ENCODE peak calls at places on chromosomes 6 and 20, in seven cellular contexts. E is AG09309, F is AG04449, R is mesendoderm, H is OCI-LY7, Y is PC-3, J is Caco-2. B is an unnamed sample.

GRCh38 chr6:118283759-118284158 is 264.3 kb upstream of the PLN start:
- DNase-seq in H (peak), E (no peak), F (no peak), J (peak), Y (peak), R (peak), B (peak)

GRCh38 chr20:41145821-41146620 is 8.7 kb downstream of the PLCG1 start:
- DNase-seq in F (no peak), J (no peak), R (no peak), H (peak), Y (no peak), E (no peak), B (no peak)

GRCh38 chr6:35497571-35498406 is 910 bp upstream of the TEAD3 start:
- DNase-seq in F (no peak), Y (no peak), E (peak), J (peak), R (peak), H (peak), B (peak)

GRCh38 chr6:108166664-108167448 is 1.0 kb downstream of the NR2E1 start:
- DNase-seq in H (no peak), Y (no peak), F (no peak), E (no peak), J (no peak), R (no peak), B (no peak)

GRCh38 chr20:51639206-51639832 is 96.8 kb upstream of the NFATC2 start:
- DNase-seq in E (no peak), H (peak), F (no peak), J (peak), R (peak), Y (peak), B (no peak)

GRCh38 chr6:167441653-167442644 is 117.1 kb downstream of the TTLL2 start:
- DNase-seq in J (no peak), Y (no peak), R (peak), E (no peak), F (no peak), H (no peak), B (no peak)

GRCh38 chr6:97215157-97215769 is 67.8 kb downstream of the MMS22L start:
- DNase-seq in H (peak), E (peak), Y (peak), F (peak), R (peak), J (peak), B (peak)

GRCh38 chr6:138300469-138300868 is 77.2 kb upstream of the SMIM28 start:
- DNase-seq in R (no peak), J (no peak), H (no peak), Y (no peak), E (no peak), F (no peak), B (no peak)

GRCh38 chr6:11681770-11682169 is 96.8 kb downstream of the ADTRP start:
- DNase-seq in H (no peak), F (no peak), R (no peak), J (no peak), E (no peak), Y (no peak), B (no peak)

GRCh38 chr20:24942679-24943078 is 6.4 kb upstream of the CST7 start:
- DNase-seq in Y (no peak), F (no peak), H (no peak), R (no peak), J (no peak), E (no peak), B (no peak)

GRCh38 chr6:125584468-125584939 is 164.9 kb upstream of the HEY2 start:
- DNase-seq in J (peak), Y (peak), R (peak), F (no peak), H (no peak), E (no peak), B (no peak)

GRCh38 chr6:167714166-167714565 is 112.5 kb upstream of the AFDN start:
- DNase-seq in F (no peak), J (no peak), R (no peak), Y (no peak), E (no peak), H (no peak), B (no peak)

GRCh38 chr20:2314759-2315439 is 19.1 kb downstream of the TGM3 start:
- DNase-seq in H (no peak), F (peak), Y (peak), J (no peak), E (peak), R (peak), B (no peak)

GRCh38 chr6:45265246-45265645 is 62.9 kb upstream of the RUNX2 start:
- DNase-seq in E (no peak), F (no peak), J (no peak), Y (no peak), H (no peak), R (no peak), B (no peak)

GRCh38 chr6:149761438-149761837 is 11.9 kb downstream of the PCMT1 start:
- DNase-seq in Y (no peak), H (peak), R (no peak), J (no peak), E (no peak), F (no peak), B (no peak)

GRCh38 chr6:142885182-142885867 is 59.7 kb downstream of the HIVEP2 start:
- DNase-seq in H (peak), J (peak), E (peak), R (peak), Y (peak), F (peak), B (peak)

GRCh38 chr6:106173480-106173879 is 87.3 kb downstream of the PRDM1 start:
- DNase-seq in E (no peak), Y (no peak), H (no peak), R (no peak), F (no peak), J (no peak), B (no peak)

GRCh38 chr6:163338671-163339405 is 75.7 kb upstream of the QKI start:
- DNase-seq in Y (no peak), F (peak), J (no peak), E (no peak), H (no peak), R (no peak), B (no peak)

GRCh38 chr20:57264151-57264792 is 2.2 kb downstream of the BMP7 start:
- DNase-seq in J (peak), F (no peak), R (peak), Y (no peak), H (no peak), E (no peak), B (no peak)

GRCh38 chr20:47950103-47950502 is 164.8 kb upstream of the SULF2 start:
- DNase-seq in R (peak), E (no peak), H (no peak), Y (peak), J (no peak), F (no peak), B (no peak)

GRCh38 chr6:116313377-116313776 is 33.6 kb upstream of the TSPYL1 start:
- DNase-seq in E (peak), R (no peak), J (no peak), H (no peak), Y (no peak), F (no peak), B (no peak)

GRCh38 chr20:18657575-18657974 is 69.7 kb downstream of the DTD1 start:
- DNase-seq in R (no peak), Y (no peak), J (no peak), E (peak), H (no peak), F (no peak), B (peak)

GRCh38 chr20:60867589-60867988 is 384.5 kb upstream of the CDH4 start:
- DNase-seq in E (no peak), F (no peak), J (no peak), Y (no peak), H (no peak), R (no peak), B (no peak)

GRCh38 chr6:96520039-96520850 is 1.4 kb upstream of the UFL1 start:
- DNase-seq in H (no peak), J (peak), F (no peak), E (no peak), R (peak), Y (peak), B (no peak)

GRCh38 chr6:163413054-163413344 is 1.5 kb upstream of the QKI start:
- DNase-seq in H (no peak), J (no peak), Y (no peak), F (no peak), E (no peak), R (no peak), B (no peak)

GRCh38 chr6:134853111-134854055 is 96.5 kb downstream of the ALDH8A1 start:
- DNase-seq in F (no peak), E (no peak), H (no peak), R (no peak), Y (peak), J (peak), B (no peak)

GRCh38 chr6:148455225-148455624 is 112.6 kb downstream of the SASH1 start:
- DNase-seq in R (no peak), J (no peak), Y (no peak), E (no peak), H (no peak), F (no peak), B (no peak)

GRCh38 chr20:36808317-36809257 is 35.0 kb upstream of the DSN1 start:
- DNase-seq in Y (peak), H (peak), E (peak), F (peak), R (peak), J (peak), B (peak)

GRCh38 chr6:19135706-19136105 is 701.5 kb upstream of the ID4 start:
- DNase-seq in F (no peak), E (no peak), H (no peak), R (no peak), Y (no peak), J (no peak), B (no peak)

GRCh38 chr6:141809901-141810300 is 322.8 kb upstream of the GJE1 start:
- DNase-seq in F (no peak), R (no peak), J (no peak), E (no peak), Y (peak), H (no peak), B (no peak)

GRCh38 chr6:159941286-159942113 is 27.4 kb upstream of the IGF2R start:
- DNase-seq in H (peak), J (peak), F (no peak), E (no peak), Y (peak), R (peak), B (no peak)

DNA sequence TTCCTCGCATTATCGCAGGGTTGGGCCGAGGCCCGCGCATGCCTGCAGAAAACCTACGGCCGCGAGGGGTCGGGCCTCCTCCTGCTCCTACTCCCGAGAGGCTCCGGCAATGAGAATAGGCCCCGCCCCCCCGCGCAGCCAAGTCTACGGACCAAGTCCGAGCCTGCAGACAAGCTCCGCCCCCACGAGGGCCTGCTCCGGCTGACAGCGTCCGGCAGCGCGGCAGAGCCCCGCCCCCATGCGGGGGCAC is 3.1 kb upstream of the GPSM3 start:
- DNase-seq in E (peak), Y (peak), H (peak), J (peak), R (peak), F (peak), B (peak)
- H3K4me3 ChIP-seq in E (no peak), Y (peak), H (peak), J (peak), R (no peak), F (peak), B (peak)

GRCh38 chr6:170188571-170189001 is 102.3 kb downstream of the DLL1 start:
- DNase-seq in H (no peak), Y (no peak), F (no peak), J (no peak), R (no peak), E (no peak), B (no peak)

GRCh38 chr6:170186006-170186908 is 104.6 kb downstream of the DLL1 start:
- DNase-seq in H (no peak), E (no peak), R (no peak), J (no peak), F (no peak), Y (no peak), B (no peak)

GRCh38 chr6:170186909-170187668 is 103.8 kb downstream of the DLL1 start:
- DNase-seq in R (no peak), F (no peak), E (no peak), J (no peak), H (no peak), Y (no peak), B (no peak)

GRCh38 chr6:170189236-170189635 is 101.6 kb downstream of the DLL1 start:
- DNase-seq in R (no peak), Y (no peak), H (no peak), F (no peak), E (no peak), J (no peak), B (no peak)

DNA sequence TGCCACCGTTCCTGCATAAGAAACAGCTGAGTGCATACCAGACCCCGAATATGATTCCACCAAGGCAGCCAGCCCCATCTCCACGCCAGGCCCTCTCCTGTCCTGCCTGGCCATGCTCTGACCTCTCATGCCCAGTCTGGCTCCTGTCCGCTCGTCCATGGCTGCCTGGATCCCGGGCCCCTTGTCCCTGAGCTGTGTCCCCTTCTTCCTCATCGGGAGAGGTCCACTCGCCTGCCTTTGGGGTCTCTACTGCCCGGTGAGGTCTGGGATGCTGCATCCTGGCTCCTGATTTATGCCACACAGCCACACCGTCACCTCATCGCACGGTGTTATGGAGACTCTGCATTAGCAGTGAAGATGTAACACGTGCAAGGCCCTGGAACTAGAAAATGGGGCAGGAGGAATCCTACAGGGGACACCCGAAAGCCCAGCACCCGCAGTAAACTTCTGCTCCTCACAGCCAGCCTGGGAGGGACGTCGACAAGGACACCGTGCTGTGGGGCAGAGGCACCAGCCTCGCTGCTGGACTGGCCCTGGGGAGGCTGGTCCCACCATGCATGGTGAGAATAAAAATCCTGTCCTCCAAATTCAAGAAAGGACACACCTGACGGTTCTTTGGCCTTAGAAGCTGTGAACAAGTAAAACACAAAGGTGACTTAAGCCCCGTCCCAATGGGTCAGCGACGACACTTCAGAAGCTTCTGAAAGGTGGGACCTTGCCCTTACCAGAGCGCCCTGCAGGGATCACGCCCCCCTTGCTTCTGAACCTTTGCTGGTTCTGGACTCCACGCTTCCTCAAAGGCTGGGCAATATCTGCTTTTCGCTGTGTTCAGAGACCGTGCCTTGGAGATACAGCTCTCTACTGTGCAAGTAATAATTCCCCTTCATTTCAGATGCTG is 103.0 kb downstream of the DLL1 start:
- DNase-seq in H (no peak), F (no peak), J (no peak), E (no peak), R (no peak), Y (no peak), B (no peak)
- H3K4me3 ChIP-seq in H (no peak), F (no peak), J (no peak), E (no peak), R (no peak), Y (no peak), B (no peak)

DNA sequence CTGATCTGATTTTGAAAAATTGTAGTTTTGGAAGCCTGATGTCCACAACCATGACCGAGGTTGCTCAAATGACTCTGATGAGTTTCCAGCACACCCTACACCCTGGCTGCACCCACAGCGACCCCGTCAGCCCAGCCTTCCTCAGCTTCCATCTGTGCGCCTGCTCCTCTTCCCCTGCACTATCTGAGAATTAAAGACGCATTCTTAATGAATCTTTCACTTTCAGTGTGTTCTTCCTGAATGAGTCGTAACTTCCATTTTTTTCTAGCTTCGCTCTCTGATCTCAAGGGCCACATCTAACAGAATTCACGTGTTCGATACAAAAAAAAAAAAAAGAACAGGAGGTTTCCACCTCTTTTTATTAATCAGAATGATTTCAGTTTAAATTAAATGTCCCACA is 21.3 kb upstream of the RREB1 start:
- DNase-seq in E (no peak), F (no peak), Y (no peak), H (no peak), R (no peak), J (no peak), B (no peak)
- H3K4me3 ChIP-seq in E (peak), F (peak), Y (no peak), H (no peak), R (no peak), J (no peak), B (no peak)

GRCh38 chr6:83868639-83869038 is 9.2 kb downstream of the CYB5R4 start:
- DNase-seq in H (no peak), F (no peak), Y (peak), E (peak), R (no peak), J (no peak), B (no peak)
- H3K4me3 ChIP-seq in H (no peak), F (no peak), Y (no peak), E (no peak), R (no peak), J (no peak), B (no peak)